ENCODE peak calls at places on chromosomes 11 and 22, in seven cellular contexts. G, Q, N, R, A, F and S are unnamed samples.
A peak's percentile ranks its signal among the peaks of the same experiment; 100 is the strongest.

GRCh38 chr11:33389635-33390034 is 132.5 kb downstream of the HIPK3 start:
- DNase-seq in G (no peak), Q (no peak), N (no peak), R (no peak), A (no peak), F (no peak), S (no peak)

GRCh38 chr11:106733518-106734162 is 284.6 kb downstream of the GUCY1A2 start:
- DNase-seq in G (peak; percentile 3), Q (no peak), N (no peak), R (no peak), A (no peak), F (no peak), S (no peak)

GRCh38 chr22:50119768-50120251 is 30.0 kb downstream of the MOV10L1 start:
- DNase-seq in G (no peak), Q (peak; percentile 28), N (no peak), R (peak; percentile 52), A (no peak), F (no peak), S (no peak)

GRCh38 chr11:61021661-61022212 is 50.3 kb downstream of the CD6 start:
- DNase-seq in G (peak; percentile 36), Q (no peak), N (peak; percentile 34), R (no peak), A (peak; percentile 88), F (no peak), S (no peak)

GRCh38 chr22:33296941-33297340 is 238.8 kb upstream of the SYN3 start:
- DNase-seq in G (no peak), Q (no peak), N (no peak), R (no peak), A (no peak), F (no peak), S (no peak)

GRCh38 chr11:16356057-16356750 is at the start of gene SOX6:
- DNase-seq in G (peak; percentile 26), Q (peak; percentile 67), N (no peak), R (peak; percentile 51), A (no peak), F (no peak), S (no peak)

GRCh38 chr22:17891427-17892167 is 117.3 kb upstream of the BID start:
- DNase-seq in G (peak; percentile 34), Q (no peak), N (no peak), R (no peak), A (peak; percentile 55), F (no peak), S (no peak)

GRCh38 chr11:110035339-110035738 is 57.9 kb upstream of the ZC3H12C start:
- DNase-seq in G (no peak), Q (no peak), N (no peak), R (no peak), A (no peak), F (no peak), S (no peak)

GRCh38 chr11:104623518-104623917 is 274.7 kb downstream of the CASP12 start:
- DNase-seq in G (peak; percentile 30), Q (peak; percentile 70), N (no peak), R (peak; percentile 42), A (no peak), F (no peak), S (no peak)

GRCh38 chr11:17333799-17334586 is 17.6 kb upstream of the NCR3LG1 start:
- DNase-seq in G (no peak), Q (no peak), N (no peak), R (no peak), A (no peak), F (no peak), S (no peak)

GRCh38 chr22:44928064-44928463 is 81.7 kb downstream of the PHF21B start:
- DNase-seq in G (no peak), Q (no peak), N (no peak), R (no peak), A (no peak), F (no peak), S (no peak)

GRCh38 chr22:35375031-35375430 is 5.9 kb upstream of the HMOX1 start:
- DNase-seq in G (no peak), Q (peak; percentile 62), N (no peak), R (no peak), A (no peak), F (no peak), S (no peak)

GRCh38 chr11:94740083-94740974 is 27.8 kb upstream of the AMOTL1 start:
- DNase-seq in G (peak; percentile 65), Q (no peak), N (no peak), R (peak; percentile 32), A (peak; percentile 42), F (no peak), S (peak; percentile 54)

GRCh38 chr11:1952806-1953482 is 5.8 kb downstream of the MRPL23 start:
- DNase-seq in G (no peak), Q (no peak), N (no peak), R (no peak), A (no peak), F (no peak), S (no peak)

GRCh38 chr11:445765-446588 is 4.1 kb upstream of the PTDSS2 start:
- DNase-seq in G (no peak), Q (no peak), N (no peak), R (no peak), A (no peak), F (no peak), S (no peak)

GRCh38 chr11:67024410-67024809 is 1.5 kb downstream of the SYT12 start:
- DNase-seq in G (no peak), Q (no peak), N (no peak), R (no peak), A (no peak), F (no peak), S (no peak)

GRCh38 chr22:25053153-25053805 is 100.8 kb downstream of the KIAA1671 start:
- DNase-seq in G (no peak), Q (no peak), N (no peak), R (peak; percentile 62), A (no peak), F (no peak), S (no peak)

GRCh38 chr11:92276773-92277172 is 52.2 kb downstream of the FAT3 start:
- DNase-seq in G (no peak), Q (peak; percentile 52), N (no peak), R (peak; percentile 30), A (no peak), F (no peak), S (no peak)

GRCh38 chr11:69218271-69218682 is 62.5 kb downstream of the SMIM38 start:
- DNase-seq in G (no peak), Q (peak; percentile 15), N (no peak), R (peak; percentile 17), A (peak; percentile 20), F (no peak), S (no peak)

GRCh38 chr11:68963779-68964178 is 17.0 kb downstream of the MRGPRD start:
- DNase-seq in G (peak; percentile 70), Q (peak; percentile 19), N (no peak), R (no peak), A (peak; percentile 43), F (no peak), S (no peak)

GRCh38 chr11:111438168-111438567 is 59.1 kb upstream of the POU2AF1 start:
- DNase-seq in G (no peak), Q (no peak), N (no peak), R (no peak), A (no peak), F (no peak), S (no peak)

GRCh38 chr11:113574586-113574985 is 99.4 kb upstream of the DRD2 start:
- DNase-seq in G (no peak), Q (no peak), N (no peak), R (no peak), A (no peak), F (no peak), S (no peak)

GRCh38 chr22:37549704-37550059 is 10.6 kb upstream of the CDC42EP1 start:
- DNase-seq in G (peak; percentile 69), Q (peak; percentile 50), N (no peak), R (peak; percentile 60), A (no peak), F (no peak), S (no peak)

GRCh38 chr11:132864811-132865576 is 667.3 kb downstream of the OPCML start:
- DNase-seq in G (peak; percentile 87), Q (no peak), N (peak; percentile 60), R (no peak), A (peak; percentile 85), F (no peak), S (no peak)

GRCh38 chr11:117986981-117987495 is 844 bp downstream of the IL10RA start:
- DNase-seq in G (no peak), Q (no peak), N (no peak), R (peak; percentile 17), A (no peak), F (peak; percentile 52), S (no peak)

GRCh38 chr11:95081412-95081811 is 8.2 kb upstream of the ENDOD1 start:
- DNase-seq in G (peak; percentile 54), Q (no peak), N (no peak), R (peak; percentile 20), A (no peak), F (no peak), S (no peak)

GRCh38 chr11:14537134-14537599 is 17.0 kb upstream of the PSMA1 start:
- DNase-seq in G (peak; percentile 46), Q (peak; percentile 15), N (no peak), R (peak; percentile 48), A (no peak), F (peak; percentile 15), S (peak; percentile 18)

DNA sequence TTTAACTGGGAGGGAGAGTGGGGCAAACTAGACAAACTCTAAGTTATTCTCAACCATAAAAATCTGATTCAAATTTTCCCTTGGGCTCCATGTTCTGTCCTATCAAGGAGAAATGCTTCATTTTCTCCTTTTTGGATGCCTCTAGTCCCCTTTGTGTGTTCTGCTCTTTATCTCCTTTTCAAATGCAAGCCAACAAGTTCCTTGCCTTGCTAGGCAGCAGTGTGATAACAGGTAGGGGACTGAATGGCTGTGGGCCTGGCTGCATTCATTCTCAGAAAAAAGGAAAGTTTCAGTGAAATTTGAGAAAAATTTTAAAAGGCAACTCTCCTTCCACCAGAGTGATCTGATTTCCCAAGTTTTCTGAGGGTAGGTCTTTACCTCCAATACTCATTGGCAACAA is 26.9 kb upstream of the MMP8 start:
- DNase-seq in G (no peak), Q (no peak), N (no peak), R (no peak), A (no peak), F (no peak), S (no peak)
- H3K4ac ChIP-seq in G (no peak overlapping the region), Q (no peak overlapping the region), N (no peak overlapping the region), R (no peak overlapping the region), A (no peak overlapping the region), F (no peak overlapping the region), S (no peak overlapping the region)

GRCh38 chr11:123429851-123430735 is at the start of gene GRAMD1B:
- DNase-seq in G (peak; percentile 94), Q (peak; percentile 90), N (peak; percentile 54), R (peak; percentile 53), A (peak; percentile 93), F (peak; percentile 16), S (peak; percentile 69)
- H3K9ac ChIP-seq in G (peak within 1 kb of the TSS; percentile 93), Q (peak within 1 kb of the TSS; percentile 65), N (peak within 1 kb of the TSS; percentile 73), R (peak within 1 kb of the TSS; percentile 84), A (peak within 1 kb of the TSS; percentile 50), F (no peak within 1 kb of the TSS), S (peak within 1 kb of the TSS; percentile 95)

GRCh38 chr11:19071255-19071654 is 10.7 kb upstream of the MRGPRX2 start:
- DNase-seq in G (peak; percentile 90), Q (peak; percentile 82), N (peak; percentile 43), R (peak; percentile 86), A (peak; percentile 80), F (peak; percentile 73), S (peak; percentile 61)
- H3K4me2 ChIP-seq in G (peak overlapping the region; percentile 12), Q (peak overlapping the region; percentile 85), N (no peak overlapping the region), R (peak overlapping the region; percentile 6), A (no peak overlapping the region), F (peak overlapping the region; percentile 29), S (no peak overlapping the region)

GRCh38 chr11:75966546-75967287 is 151.7 kb downstream of the UVRAG start:
- DNase-seq in G (peak; percentile 43), Q (peak; percentile 84), N (no peak), R (peak; percentile 82), A (no peak), F (no peak), S (no peak)

GRCh38 chr11:75968021-75968685 is 153.1 kb downstream of the UVRAG start:
- DNase-seq in G (no peak), Q (peak; percentile 45), N (no peak), R (no peak), A (no peak), F (no peak), S (no peak)

GRCh38 chr11:75969626-75970308 is 154.8 kb downstream of the UVRAG start:
- DNase-seq in G (no peak), Q (peak; percentile 84), N (no peak), R (peak; percentile 17), A (no peak), F (no peak), S (no peak)
- H3K4ac ChIP-seq in G (no peak overlapping the region), Q (no peak overlapping the region), N (no peak overlapping the region), R (no peak overlapping the region), A (no peak overlapping the region), F (no peak overlapping the region), S (no peak overlapping the region)